ENCODE peak calls at places on chromosomes 12 and 14, in six cellular contexts. V is CD8-positive, alpha-beta T cell; E is brain microvascular endothelial cell; Q is uterus; Y is AG10803; K is psoas muscle. A is an unnamed sample.

GRCh38 chr14:56196274-56196673 is 78.1 kb downstream of the PELI2 start:
- DNase-seq in V (no peak), E (no peak), Q (no peak), Y (peak), K (no peak), A (no peak)

GRCh38 chr12:67382206-67382871 is 113.2 kb downstream of the CAND1 start:
- DNase-seq in V (no peak), E (no peak), Q (no peak), Y (peak), K (no peak), A (no peak)

GRCh38 chr12:106128526-106129430 is 10.0 kb downstream of the NUAK1 start:
- DNase-seq in V (no peak), E (no peak), Q (no peak), Y (no peak), K (no peak), A (no peak)

GRCh38 chr14:32940066-32940651 is 1.5 kb downstream of the NPAS3 start:
- DNase-seq in V (no peak), E (no peak), Q (no peak), Y (peak), K (no peak), A (no peak)

GRCh38 chr14:50943943-50944646 is at the start of gene PYGL:
- DNase-seq in V (no peak), E (peak), Q (peak), Y (peak), K (peak), A (no peak)

GRCh38 chr12:89768586-89769482 is 60.2 kb upstream of the ATP2B1 start:
- DNase-seq in V (no peak), E (peak), Q (no peak), Y (peak), K (no peak), A (peak)

GRCh38 chr14:21467620-21468019 is 9.1 kb downstream of the RAB2B start:
- DNase-seq in V (no peak), E (peak), Q (no peak), Y (peak), K (no peak), A (no peak)

GRCh38 chr14:102215071-102215470 is 75.4 kb downstream of the WDR20 start:
- DNase-seq in V (no peak), E (no peak), Q (peak), Y (peak), K (no peak), A (no peak)

GRCh38 chr12:116695464-116695725 is 42.5 kb downstream of the SPRING1 start:
- DNase-seq in V (no peak), E (no peak), Q (no peak), Y (no peak), K (no peak), A (no peak)

GRCh38 chr12:52949413-52950331 is 754 bp downstream of the KRT18 start:
- DNase-seq in V (no peak), E (peak), Q (no peak), Y (peak), K (no peak), A (peak)

GRCh38 chr12:55930771-55931316 is at the start of gene DGKA:
- DNase-seq in V (peak), E (peak), Q (peak), Y (peak), K (peak), A (peak)

GRCh38 chr14:93926209-93926872 is 803 bp upstream of the FAM181A start:
- DNase-seq in V (no peak), E (no peak), Q (no peak), Y (no peak), K (no peak), A (no peak)

GRCh38 chr12:29562167-29562776 is 64.8 kb upstream of the OVCH1 start:
- DNase-seq in V (no peak), E (peak), Q (peak), Y (no peak), K (no peak), A (peak)

GRCh38 chr14:69768873-69769272 is 1.9 kb downstream of the SRSF5 start:
- DNase-seq in V (no peak), E (no peak), Q (no peak), Y (no peak), K (no peak), A (no peak)

GRCh38 chr12:54390668-54391551 is 6.4 kb upstream of the ZNF385A start:
- DNase-seq in V (peak), E (no peak), Q (no peak), Y (no peak), K (peak), A (no peak)

GRCh38 chr12:3493225-3494049 is 2.4 kb downstream of the PRMT8 start:
- DNase-seq in V (no peak), E (no peak), Q (no peak), Y (no peak), K (peak), A (no peak)

GRCh38 chr12:75812341-75813018 is 219.1 kb downstream of the PHLDA1 start:
- DNase-seq in V (no peak), E (no peak), Q (no peak), Y (peak), K (no peak), A (peak)

GRCh38 chr12:10196210-10196609 is 16.5 kb upstream of the GABARAPL1 start:
- DNase-seq in V (no peak), E (no peak), Q (no peak), Y (no peak), K (no peak), A (no peak)

GRCh38 chr14:62101650-62102355 is 339.6 kb downstream of the SNAPC1 start:
- DNase-seq in V (no peak), E (no peak), Q (no peak), Y (no peak), K (no peak), A (no peak)

GRCh38 chr12:63045020-63045860 is 105.8 kb downstream of the AVPR1A start:
- DNase-seq in V (no peak), E (peak), Q (no peak), Y (peak), K (no peak), A (no peak)

GRCh38 chr14:74582910-74583581 is 29.0 kb downstream of the LTBP2 start:
- DNase-seq in V (no peak), E (no peak), Q (no peak), Y (peak), K (peak), A (no peak)

GRCh38 chr12:80627773-80628172 is 79.7 kb upstream of the MYF6 start:
- DNase-seq in V (no peak), E (peak), Q (no peak), Y (peak), K (no peak), A (no peak)

GRCh38 chr12:54300732-54301427 is at the start of gene NFE2:
- DNase-seq in V (no peak), E (peak), Q (peak), Y (peak), K (peak), A (peak)

GRCh38 chr14:28867571-28867970 is 101.0 kb downstream of the FOXG1 start:
- DNase-seq in V (no peak), E (no peak), Q (no peak), Y (no peak), K (no peak), A (no peak)

GRCh38 chr12:546265-546919 is 86.7 kb downstream of the B4GALNT3 start:
- DNase-seq in V (no peak), E (no peak), Q (no peak), Y (no peak), K (no peak), A (no peak)

GRCh38 chr12:42686514-42687172 is 97.1 kb upstream of the PRICKLE1 start:
- DNase-seq in V (no peak), E (no peak), Q (no peak), Y (no peak), K (no peak), A (no peak)

GRCh38 chr14:100898935-100899840 is 4.3 kb downstream of the RTL1 start:
- DNase-seq in V (no peak), E (no peak), Q (no peak), Y (no peak), K (no peak), A (no peak)

GRCh38 chr14:31968107-31968810 is 108.8 kb upstream of the ARHGAP5 start:
- DNase-seq in V (no peak), E (no peak), Q (no peak), Y (peak), K (no peak), A (no peak)

GRCh38 chr14:93163570-93163969 is 21.1 kb downstream of the MOAP1 start:
- DNase-seq in V (no peak), E (no peak), Q (no peak), Y (no peak), K (no peak), A (no peak)

GRCh38 chr14:64806202-64806861 is 73.4 kb downstream of the SPTB start:
- DNase-seq in V (no peak), E (peak), Q (no peak), Y (peak), K (peak), A (no peak)

DNA sequence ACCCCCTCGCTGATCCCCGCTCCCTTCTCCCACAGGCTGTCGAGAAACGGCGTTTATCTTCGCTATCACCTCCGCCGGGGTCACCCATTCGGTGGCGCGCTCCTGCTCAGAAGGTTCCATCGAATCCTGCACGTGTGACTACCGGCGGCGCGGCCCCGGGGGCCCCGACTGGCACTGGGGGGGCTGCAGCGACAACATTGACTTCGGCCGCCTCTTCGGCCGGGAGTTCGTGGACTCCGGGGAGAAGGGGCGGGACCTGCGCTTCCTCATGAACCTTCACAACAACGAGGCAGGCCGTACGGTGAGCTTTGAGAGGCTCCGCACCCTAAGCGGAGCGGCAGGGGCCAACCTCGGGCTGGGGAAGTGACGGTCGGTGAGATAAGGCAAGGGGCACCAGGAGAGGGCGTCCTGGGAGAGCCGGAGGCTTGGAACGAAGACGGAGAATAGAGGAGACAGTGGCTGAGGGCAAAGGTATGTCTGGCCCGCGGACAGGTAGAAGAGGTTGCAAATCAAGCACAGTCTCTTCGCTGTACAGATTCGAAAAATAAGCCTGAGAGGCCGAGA is 2.3 kb downstream of the WNT1 start:
- DNase-seq in V (no peak), E (no peak), Q (no peak), Y (no peak), K (no peak), A (no peak)
- H3K4me3 ChIP-seq in V (peak), E (no peak), Q (no peak), Y (no peak), K (peak), A (no peak)

GRCh38 chr12:12645485-12645884 is 33.8 kb downstream of the CREBL2 start:
- DNase-seq in V (peak), E (peak), Q (no peak), Y (peak), K (no peak), A (peak)
- TF ChIP-seq CTCF in V (peak), E (peak), Q (peak), Y (peak), K (peak), A (peak)

GRCh38 chr12:64824500-64825142 is at the start of gene TBC1D30:
- DNase-seq in V (no peak), E (peak), Q (peak), Y (peak), K (peak), A (no peak)

GRCh38 chr12:64824130-64824499 is 332 bp upstream of the TBC1D30 start:
- DNase-seq in V (no peak), E (no peak), Q (no peak), Y (no peak), K (no peak), A (no peak)

GRCh38 chr12:64826234-64826633 is 1.8 kb downstream of the TBC1D30 start:
- DNase-seq in V (peak), E (peak), Q (peak), Y (peak), K (peak), A (no peak)

GRCh38 chr12:64825143-64826011 is 930 bp downstream of the TBC1D30 start:
- DNase-seq in V (no peak), E (no peak), Q (no peak), Y (no peak), K (no peak), A (no peak)

GRCh38 chr12:64828713-64829112 is 4.3 kb downstream of the TBC1D30 start:
- DNase-seq in V (no peak), E (no peak), Q (no peak), Y (no peak), K (no peak), A (no peak)
- H3K4me3 ChIP-seq in V (no peak), E (no peak), Q (no peak), Y (no peak), K (no peak), A (no peak)

GRCh38 chr12:8501720-8502119 is 11.6 kb upstream of the CLEC4D start:
- DNase-seq in V (no peak), E (no peak), Q (no peak), Y (no peak), K (no peak), A (no peak)

GRCh38 chr12:8504351-8504750 is 9.0 kb upstream of the CLEC4D start:
- DNase-seq in V (no peak), E (no peak), Q (no peak), Y (no peak), K (no peak), A (no peak)

GRCh38 chr12:8499616-8500015 is 13.7 kb upstream of the CLEC4D start:
- DNase-seq in V (no peak), E (no peak), Q (no peak), Y (no peak), K (no peak), A (no peak)
- TF ChIP-seq CTCF in V (no peak), E (no peak), Q (no peak), Y (no peak), K (no peak), A (no peak)

GRCh38 chr12:48003226-48004038 is 844 bp downstream of the COL2A1 start:
- DNase-seq in V (no peak), E (no peak), Q (no peak), Y (peak), K (no peak), A (no peak)

GRCh38 chr12:48005750-48006021 is 1.4 kb upstream of the COL2A1 start:
- DNase-seq in V (no peak), E (no peak), Q (no peak), Y (no peak), K (no peak), A (no peak)

GRCh38 chr12:48007206-48007605 is 2.9 kb upstream of the COL2A1 start:
- DNase-seq in V (no peak), E (no peak), Q (no peak), Y (no peak), K (no peak), A (no peak)

GRCh38 chr12:48004039-48004940 is at the start of gene COL2A1:
- DNase-seq in V (no peak), E (no peak), Q (no peak), Y (peak), K (peak), A (no peak)

DNA sequence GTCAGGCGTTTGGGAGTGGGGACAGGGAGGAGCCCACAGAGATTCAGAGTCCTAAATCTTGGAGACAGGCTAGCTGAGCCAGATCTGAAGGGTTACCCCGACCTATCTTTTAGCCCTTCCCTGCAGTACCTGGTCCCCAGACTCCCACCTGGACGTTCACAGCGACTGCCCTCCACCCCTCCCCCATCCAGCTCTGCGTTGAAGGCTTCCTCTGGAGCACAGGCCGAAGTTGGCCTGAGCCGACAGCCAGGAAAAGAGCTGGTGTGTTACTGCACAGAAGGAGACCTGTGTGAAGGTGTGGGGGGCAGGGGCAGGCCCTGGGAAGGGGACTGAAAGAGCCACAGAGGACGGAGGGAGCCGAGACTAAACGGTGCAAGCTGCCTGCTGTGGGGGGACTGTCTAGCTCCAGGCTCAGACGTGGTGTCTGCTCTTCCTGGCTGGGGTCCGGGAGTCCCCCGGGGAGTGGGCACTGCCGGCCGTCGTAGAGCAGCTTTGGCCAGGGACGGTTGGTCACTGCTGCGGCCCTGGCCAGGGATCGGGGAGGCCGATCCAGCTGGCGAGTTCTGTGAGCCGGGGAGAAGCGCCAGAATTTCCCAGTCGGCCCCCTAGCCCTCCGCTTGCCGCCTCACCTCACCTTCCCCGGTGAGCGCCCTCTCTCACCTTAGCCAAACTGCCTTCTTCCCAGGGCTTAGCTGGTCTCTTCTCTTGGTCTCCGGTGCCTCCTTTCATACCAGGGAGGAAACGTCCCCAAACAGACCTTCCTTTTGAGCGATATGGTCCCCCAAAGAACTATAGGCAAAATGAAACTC is 869 bp upstream of the COL2A1 start:
- DNase-seq in V (no peak), E (no peak), Q (no peak), Y (no peak), K (no peak), A (no peak)
- H3K4me3 ChIP-seq in V (peak), E (no peak), Q (no peak), Y (no peak), K (peak), A (no peak)